ENCODE peak calls at places on chromosome 19, in nine cellular contexts. A is testis; G is CD4-positive, alpha-beta T cell; B is tibial nerve; C is spleen; J is tibial artery; U is astrocyte of the spinal cord; L is OCI-LY7; E is BE2C. D is an unnamed sample.

GRCh38 chr19:47598407-47599349 is 10.3 kb upstream of the BICRA start:
- DNase-seq in J (peak), A (peak), G (no peak), U (peak), E (no peak), C (no peak), L (no peak), B (peak), D (no peak)

GRCh38 chr19:13839193-13839937 is 37.6 kb upstream of the NANOS3 start:
- DNase-seq in C (peak), J (peak), B (peak), A (peak), G (peak), L (peak), E (peak), U (peak), D (no peak)

GRCh38 chr19:48419158-48419920 is 25.9 kb downstream of the GRIN2D start:
- DNase-seq in G (peak), E (peak), J (no peak), L (peak), A (peak), C (peak), B (no peak), U (peak), D (peak)

GRCh38 chr19:41384351-41384750 is 8.0 kb downstream of the TMEM91 start:
- DNase-seq in E (no peak), J (no peak), A (no peak), G (no peak), L (no peak), C (no peak), B (no peak), U (no peak), D (no peak)

GRCh38 chr19:17841371-17841809 is 6.4 kb downstream of the JAK3 start:
- DNase-seq in L (no peak), A (no peak), J (no peak), G (no peak), B (no peak), E (no peak), C (peak), U (no peak), D (peak)

GRCh38 chr19:55443045-55443823 is at the start of gene SHISA7:
- DNase-seq in A (no peak), U (no peak), J (no peak), E (no peak), B (no peak), L (no peak), C (no peak), G (no peak), D (no peak)

GRCh38 chr19:5690955-5691204 is 785 bp downstream of the RPL36 start:
- DNase-seq in C (no peak), G (no peak), A (no peak), U (no peak), E (no peak), J (no peak), L (no peak), B (no peak), D (no peak)

GRCh38 chr19:13463296-13463695 is 43.0 kb downstream of the CACNA1A start:
- DNase-seq in G (no peak), L (peak), J (no peak), E (no peak), U (peak), C (no peak), B (no peak), A (peak), D (no peak)

GRCh38 chr19:5026706-5027273 is 57.9 kb downstream of the KDM4B start:
- DNase-seq in G (no peak), L (no peak), A (no peak), U (no peak), E (no peak), B (no peak), J (no peak), C (peak), D (no peak)

GRCh38 chr19:8306235-8307054 is 1.7 kb downstream of the CD320 start:
- DNase-seq in L (no peak), A (peak), E (peak), G (no peak), C (peak), B (peak), J (peak), U (no peak), D (no peak)

GRCh38 chr19:28351761-28352160 is 861.2 kb downstream of the UQCRFS1 start:
- DNase-seq in G (no peak), B (no peak), C (no peak), U (peak), L (no peak), E (no peak), A (no peak), J (no peak), D (no peak)

GRCh38 chr19:47305309-47305751 is 4.3 kb upstream of the C5AR1 start:
- DNase-seq in B (peak), E (peak), C (peak), G (peak), L (peak), U (peak), A (peak), J (peak), D (peak)

GRCh38 chr19:40611096-40611495 is 9.9 kb downstream of the LTBP4 start:
- DNase-seq in B (no peak), J (no peak), A (no peak), G (no peak), E (no peak), L (no peak), C (peak), U (no peak), D (no peak)

GRCh38 chr19:58045411-58046050 is 11.7 kb downstream of the ZSCAN1 start:
- DNase-seq in E (no peak), B (no peak), U (no peak), C (no peak), G (no peak), L (no peak), A (no peak), J (no peak), D (no peak)

GRCh38 chr19:39327990-39328705 is 7.5 kb upstream of the LRFN1 start:
- DNase-seq in J (peak), L (peak), E (peak), C (peak), B (peak), G (peak), A (peak), U (peak), D (peak)

GRCh38 chr19:51710163-51710562 is 13.6 kb downstream of the HAS1 start:
- DNase-seq in L (no peak), E (no peak), G (no peak), A (no peak), U (peak), C (no peak), B (no peak), J (no peak), D (no peak)

GRCh38 chr19:39046037-39046821 is 13.9 kb upstream of the FBXO27 start:
- DNase-seq in L (peak), C (no peak), G (no peak), U (no peak), E (peak), B (no peak), J (no peak), A (peak), D (no peak)

GRCh38 chr19:7743425-7743841 is 3.9 kb downstream of the CD209 start:
- DNase-seq in L (peak), A (no peak), G (no peak), J (no peak), C (peak), B (no peak), E (no peak), U (no peak), D (no peak)

GRCh38 chr19:480016-480855 is 16.1 kb upstream of the MADCAM1 start:
- DNase-seq in E (peak), A (peak), C (peak), G (peak), B (peak), U (peak), J (peak), L (no peak), D (peak)
- TF ChIP-seq CTCF in E (peak), A (peak), C (peak), G (no peak), B (peak), U (peak), J (peak), L (peak), D (peak)

GRCh38 chr19:35890113-35890650 is 10.2 kb downstream of the NFKBID start:
- DNase-seq in U (no peak), G (no peak), E (no peak), J (no peak), L (no peak), A (no peak), C (no peak), B (no peak), D (no peak)
- TF ChIP-seq CTCF in U (no peak), G (no peak), E (no peak), J (no peak), L (no peak), A (no peak), C (no peak), B (no peak), D (no peak)

GRCh38 chr19:50313812-50314536 is 15.2 kb downstream of the KCNC3 start:
- DNase-seq in J (no peak), U (no peak), G (no peak), B (no peak), E (no peak), A (no peak), L (no peak), C (no peak), D (no peak)
- TF ChIP-seq CTCF in J (no peak), U (no peak), G (no peak), B (no peak), E (no peak), A (no peak), L (no peak), C (no peak), D (no peak)

DNA sequence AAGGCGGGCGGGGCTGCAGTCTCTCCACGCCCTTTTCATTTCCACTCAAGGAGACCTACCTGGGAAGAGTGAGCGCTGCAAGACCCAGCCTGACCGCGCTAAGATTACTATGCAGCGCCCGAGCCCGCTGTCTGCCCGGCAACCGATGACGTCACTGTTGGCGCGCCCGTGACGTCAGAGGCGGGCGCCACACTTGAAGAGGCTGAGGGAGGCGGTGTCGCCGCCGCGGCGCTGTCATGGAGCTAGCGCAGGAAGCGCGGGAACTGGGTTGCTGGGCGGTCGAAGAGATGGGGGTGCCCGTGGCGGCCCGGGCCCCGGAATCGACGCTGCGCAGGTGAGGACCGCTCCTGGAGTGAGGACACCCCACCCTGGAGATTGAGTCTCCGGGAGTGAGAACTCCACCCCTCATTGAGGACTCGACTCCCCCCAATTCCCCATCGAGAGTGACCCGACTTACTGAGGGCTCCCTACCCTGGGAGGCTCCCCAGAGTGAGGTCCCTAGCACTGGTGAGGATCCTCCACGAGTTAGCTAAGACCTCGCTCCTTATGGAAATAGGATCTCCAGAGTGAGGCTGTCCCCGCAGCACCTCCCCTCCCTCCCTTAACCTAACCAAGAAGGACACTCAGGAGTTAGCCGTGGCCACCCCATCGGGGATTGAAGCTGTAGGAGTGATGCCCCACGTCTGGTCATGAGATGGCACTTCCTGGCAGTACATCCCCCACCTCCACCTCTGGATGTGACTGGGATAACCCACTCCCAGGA is at the start of gene HAUS5:
- DNase-seq in E (peak), G (peak), C (peak), U (peak), J (peak), L (peak), A (peak), B (peak), D (peak)
- TF ChIP-seq CTCF in E (peak), G (no peak), C (peak), U (no peak), J (no peak), L (no peak), A (no peak), B (no peak), D (no peak)

GRCh38 chr19:15280048-15280725 is 47.9 kb upstream of the EPHX3 start:
- DNase-seq in J (peak), E (peak), A (no peak), U (no peak), G (no peak), L (no peak), B (no peak), C (no peak), D (no peak)

GRCh38 chr19:15279326-15279904 is 47.2 kb upstream of the EPHX3 start:
- DNase-seq in L (no peak), B (no peak), G (no peak), C (no peak), J (no peak), E (no peak), A (no peak), U (no peak), D (no peak)

GRCh38 chr19:15283141-15283885 is 49.0 kb downstream of the BRD4 start:
- DNase-seq in L (no peak), G (no peak), E (no peak), B (no peak), J (peak), A (no peak), U (peak), C (peak), D (no peak)

GRCh38 chr19:15282311-15282705 is 50.0 kb downstream of the BRD4 start:
- DNase-seq in B (no peak), J (no peak), E (no peak), G (no peak), A (no peak), L (no peak), C (peak), U (no peak), D (no peak)

DNA sequence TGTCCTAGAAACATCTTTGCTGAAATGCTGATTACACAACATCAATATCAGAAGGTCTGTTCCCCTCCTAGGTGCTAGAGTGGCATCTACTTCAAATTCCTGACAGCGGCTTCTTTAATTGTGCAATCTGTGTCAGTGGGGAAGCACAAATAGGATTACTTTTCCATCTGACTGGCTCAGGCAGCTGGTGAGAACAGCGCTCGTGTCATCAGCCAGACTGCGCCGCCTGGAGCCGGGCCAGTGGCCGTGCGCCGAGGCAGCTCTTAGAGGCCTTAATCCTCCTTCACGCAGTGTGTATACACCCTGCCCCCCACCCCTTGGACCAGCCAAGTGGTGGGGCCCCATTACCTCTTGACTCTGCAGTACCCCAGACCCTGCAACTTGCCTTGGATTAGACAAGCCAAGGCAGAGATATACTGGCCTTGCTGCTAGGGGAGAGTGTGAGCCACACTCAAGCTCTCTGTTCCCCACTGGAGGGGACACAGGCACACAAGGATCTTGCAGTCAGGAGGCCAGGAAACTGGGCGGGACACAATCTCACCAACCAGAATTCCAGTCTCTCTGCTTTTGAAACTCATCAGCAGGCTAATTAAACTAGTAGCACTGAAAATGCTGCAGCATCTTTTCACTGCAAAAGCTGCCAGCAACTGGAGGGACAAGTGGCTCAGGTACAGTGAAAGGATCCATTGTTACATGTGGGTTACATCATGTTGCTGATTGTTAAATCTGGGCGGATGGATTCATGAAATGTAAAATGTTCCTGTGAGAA is 48.9 kb upstream of the EPHX3 start:
- DNase-seq in A (peak), L (no peak), U (peak), B (peak), G (no peak), E (peak), J (peak), C (no peak), D (peak)
- TF ChIP-seq CTCF in A (no peak), L (no peak), U (peak), B (no peak), G (no peak), E (peak), J (peak), C (no peak), D (no peak)

GRCh38 chr19:29631450-29631849 is 25.4 kb downstream of the POP4 start:
- DNase-seq in E (no peak), A (no peak), B (no peak), G (no peak), J (peak), L (no peak), U (no peak), C (peak), D (no peak)
- TF ChIP-seq CTCF in E (no peak), A (no peak), B (no peak), G (no peak), J (no peak), L (no peak), U (no peak), C (no peak), D (no peak)

GRCh38 chr19:16274466-16274865 is 50.2 kb upstream of the KLF2 start:
- DNase-seq in E (no peak), L (no peak), A (peak), G (no peak), B (no peak), C (no peak), U (no peak), J (no peak), D (no peak)
- TF ChIP-seq CTCF in E (no peak), L (no peak), A (no peak), G (no peak), B (no peak), C (no peak), U (no peak), J (no peak), D (no peak)

GRCh38 chr19:3098141-3098514 is 4.0 kb downstream of the GNA11 start:
- DNase-seq in E (no peak), U (no peak), A (no peak), J (no peak), G (no peak), C (peak), B (no peak), L (no peak), D (no peak)
- TF ChIP-seq CTCF in E (no peak), U (no peak), A (peak), J (no peak), G (no peak), C (no peak), B (no peak), L (no peak), D (no peak)

GRCh38 chr19:37905936-37906867 is at the start of gene WDR87:
- DNase-seq in E (no peak), U (peak), C (peak), L (peak), B (no peak), J (no peak), G (peak), A (no peak), D (peak)
- TF ChIP-seq CTCF in E (no peak), U (peak), C (no peak), L (no peak), B (no peak), J (no peak), G (no peak), A (no peak), D (no peak)